ENCODE peak calls at places on chromosomes 5 and 9, in ten cellular contexts. One of them, this sample, is unnamed.

GRCh38 chr5:36607114-36607561 is 732 bp downstream of the SLC1A3 start:
- DNase-seq in EH: peak; percentile 51
- DNase-seq in B cell: no peak
- DNase-seq in endothelial cell: peak; percentile 35
- DNase-seq in stimulated activated CD4-positive, alpha-beta T cell treated with anti-CD3 and anti-CD28 coated beads, Interleukin-1b, Interleukin-23, amount 100 ng/mL, for 24 hours: no peak
- DNase-seq in Peyer's patch: no peak
- DNase-seq in NCI-H1417: peak; percentile 70
- DNase-seq in CD8-positive, alpha-beta memory T cell: no peak
- DNase-seq in activated effector memory CD4-positive, alpha-beta T cell treated with Interleukin-2 at 50 U/mL for 16 hours: no peak
- DNase-seq in iPS-NIHi11: peak; percentile 42
- DNase-seq in this sample: no peak

GRCh38 chr5:16805478-16805877 is 130.6 kb downstream of the MYO10 start:
- DNase-seq in EH: peak; percentile 86
- DNase-seq in B cell: no peak
- DNase-seq in endothelial cell: no peak
- DNase-seq in stimulated activated CD4-positive, alpha-beta T cell treated with anti-CD3 and anti-CD28 coated beads, Interleukin-1b, Interleukin-23, amount 100 ng/mL, for 24 hours: no peak
- DNase-seq in Peyer's patch: no peak
- DNase-seq in NCI-H1417: no peak
- DNase-seq in CD8-positive, alpha-beta memory T cell: no peak
- DNase-seq in activated effector memory CD4-positive, alpha-beta T cell treated with Interleukin-2 at 50 U/mL for 16 hours: no peak
- DNase-seq in iPS-NIHi11: no peak
- DNase-seq in this sample: no peak

GRCh38 chr9:118059520-118060278 is 355.5 kb downstream of the TLR4 start:
- DNase-seq in EH: peak; percentile 29
- DNase-seq in B cell: no peak
- DNase-seq in endothelial cell: peak; percentile 39
- DNase-seq in stimulated activated CD4-positive, alpha-beta T cell treated with anti-CD3 and anti-CD28 coated beads, Interleukin-1b, Interleukin-23, amount 100 ng/mL, for 24 hours: no peak
- DNase-seq in Peyer's patch: no peak
- DNase-seq in NCI-H1417: peak; percentile 21
- DNase-seq in CD8-positive, alpha-beta memory T cell: no peak
- DNase-seq in activated effector memory CD4-positive, alpha-beta T cell treated with Interleukin-2 at 50 U/mL for 16 hours: no peak
- DNase-seq in iPS-NIHi11: peak; percentile 32
- DNase-seq in this sample: no peak

GRCh38 chr5:138488481-138488945 is 23.2 kb downstream of the EGR1 start:
- DNase-seq in EH: peak; percentile 70
- DNase-seq in B cell: no peak
- DNase-seq in endothelial cell: no peak
- DNase-seq in stimulated activated CD4-positive, alpha-beta T cell treated with anti-CD3 and anti-CD28 coated beads, Interleukin-1b, Interleukin-23, amount 100 ng/mL, for 24 hours: no peak
- DNase-seq in Peyer's patch: no peak
- DNase-seq in NCI-H1417: no peak
- DNase-seq in CD8-positive, alpha-beta memory T cell: no peak
- DNase-seq in activated effector memory CD4-positive, alpha-beta T cell treated with Interleukin-2 at 50 U/mL for 16 hours: no peak
- DNase-seq in iPS-NIHi11: no peak
- DNase-seq in this sample: no peak

GRCh38 chr5:42590566-42590965 is 166.1 kb upstream of the CCDC152 start:
- DNase-seq in EH: no peak
- DNase-seq in B cell: no peak
- DNase-seq in endothelial cell: no peak
- DNase-seq in stimulated activated CD4-positive, alpha-beta T cell treated with anti-CD3 and anti-CD28 coated beads, Interleukin-1b, Interleukin-23, amount 100 ng/mL, for 24 hours: no peak
- DNase-seq in Peyer's patch: no peak
- DNase-seq in NCI-H1417: no peak
- DNase-seq in CD8-positive, alpha-beta memory T cell: no peak
- DNase-seq in activated effector memory CD4-positive, alpha-beta T cell treated with Interleukin-2 at 50 U/mL for 16 hours: no peak
- DNase-seq in iPS-NIHi11: no peak
- DNase-seq in this sample: no peak

GRCh38 chr9:92759990-92760893 is 4.4 kb downstream of the BICD2 start:
- DNase-seq in EH: no peak
- DNase-seq in B cell: no peak
- DNase-seq in endothelial cell: no peak
- DNase-seq in stimulated activated CD4-positive, alpha-beta T cell treated with anti-CD3 and anti-CD28 coated beads, Interleukin-1b, Interleukin-23, amount 100 ng/mL, for 24 hours: no peak
- DNase-seq in Peyer's patch: no peak
- DNase-seq in NCI-H1417: no peak
- DNase-seq in CD8-positive, alpha-beta memory T cell: no peak
- DNase-seq in activated effector memory CD4-positive, alpha-beta T cell treated with Interleukin-2 at 50 U/mL for 16 hours: no peak
- DNase-seq in iPS-NIHi11: no peak
- DNase-seq in this sample: no peak

GRCh38 chr9:130034570-130034969 is 8.4 kb downstream of the FNBP1 start:
- DNase-seq in EH: peak; percentile 75
- DNase-seq in B cell: no peak
- DNase-seq in endothelial cell: no peak
- DNase-seq in stimulated activated CD4-positive, alpha-beta T cell treated with anti-CD3 and anti-CD28 coated beads, Interleukin-1b, Interleukin-23, amount 100 ng/mL, for 24 hours: no peak
- DNase-seq in Peyer's patch: no peak
- DNase-seq in NCI-H1417: no peak
- DNase-seq in CD8-positive, alpha-beta memory T cell: no peak
- DNase-seq in activated effector memory CD4-positive, alpha-beta T cell treated with Interleukin-2 at 50 U/mL for 16 hours: no peak
- DNase-seq in iPS-NIHi11: no peak
- DNase-seq in this sample: no peak

GRCh38 chr5:105508519-105508918 is 1945.9 kb upstream of the NUDT12 start:
- DNase-seq in EH: no peak
- DNase-seq in B cell: no peak
- DNase-seq in endothelial cell: no peak
- DNase-seq in stimulated activated CD4-positive, alpha-beta T cell treated with anti-CD3 and anti-CD28 coated beads, Interleukin-1b, Interleukin-23, amount 100 ng/mL, for 24 hours: no peak
- DNase-seq in Peyer's patch: no peak
- DNase-seq in NCI-H1417: no peak
- DNase-seq in CD8-positive, alpha-beta memory T cell: no peak
- DNase-seq in activated effector memory CD4-positive, alpha-beta T cell treated with Interleukin-2 at 50 U/mL for 16 hours: no peak
- DNase-seq in iPS-NIHi11: no peak
- DNase-seq in this sample: no peak

GRCh38 chr5:17805426-17805825 is 171.2 kb downstream of the TAF11L14 start:
- DNase-seq in EH: no peak
- DNase-seq in B cell: no peak
- DNase-seq in endothelial cell: no peak
- DNase-seq in stimulated activated CD4-positive, alpha-beta T cell treated with anti-CD3 and anti-CD28 coated beads, Interleukin-1b, Interleukin-23, amount 100 ng/mL, for 24 hours: no peak
- DNase-seq in Peyer's patch: no peak
- DNase-seq in NCI-H1417: no peak
- DNase-seq in CD8-positive, alpha-beta memory T cell: no peak
- DNase-seq in activated effector memory CD4-positive, alpha-beta T cell treated with Interleukin-2 at 50 U/mL for 16 hours: no peak
- DNase-seq in iPS-NIHi11: no peak
- DNase-seq in this sample: no peak

GRCh38 chr9:21752003-21752402 is 50.4 kb upstream of the MTAP start:
- DNase-seq in EH: no peak
- DNase-seq in B cell: no peak
- DNase-seq in endothelial cell: no peak
- DNase-seq in stimulated activated CD4-positive, alpha-beta T cell treated with anti-CD3 and anti-CD28 coated beads, Interleukin-1b, Interleukin-23, amount 100 ng/mL, for 24 hours: no peak
- DNase-seq in Peyer's patch: no peak
- DNase-seq in NCI-H1417: no peak
- DNase-seq in CD8-positive, alpha-beta memory T cell: no peak
- DNase-seq in activated effector memory CD4-positive, alpha-beta T cell treated with Interleukin-2 at 50 U/mL for 16 hours: no peak
- DNase-seq in iPS-NIHi11: peak; percentile 34
- DNase-seq in this sample: no peak

GRCh38 chr5:65213921-65214525 is 267.7 kb downstream of the ADAMTS6 start:
- DNase-seq in EH: peak; percentile 47
- DNase-seq in B cell: no peak
- DNase-seq in endothelial cell: peak; percentile 19
- DNase-seq in stimulated activated CD4-positive, alpha-beta T cell treated with anti-CD3 and anti-CD28 coated beads, Interleukin-1b, Interleukin-23, amount 100 ng/mL, for 24 hours: no peak
- DNase-seq in Peyer's patch: no peak
- DNase-seq in NCI-H1417: peak; percentile 7
- DNase-seq in CD8-positive, alpha-beta memory T cell: no peak
- DNase-seq in activated effector memory CD4-positive, alpha-beta T cell treated with Interleukin-2 at 50 U/mL for 16 hours: no peak
- DNase-seq in iPS-NIHi11: peak; percentile 55
- DNase-seq in this sample: no peak

GRCh38 chr9:128163027-128163515 is 3.0 kb downstream of the BBLN start:
- DNase-seq in EH: no peak
- DNase-seq in B cell: no peak
- DNase-seq in endothelial cell: no peak
- DNase-seq in stimulated activated CD4-positive, alpha-beta T cell treated with anti-CD3 and anti-CD28 coated beads, Interleukin-1b, Interleukin-23, amount 100 ng/mL, for 24 hours: no peak
- DNase-seq in Peyer's patch: no peak
- DNase-seq in NCI-H1417: no peak
- DNase-seq in CD8-positive, alpha-beta memory T cell: no peak
- DNase-seq in activated effector memory CD4-positive, alpha-beta T cell treated with Interleukin-2 at 50 U/mL for 16 hours: no peak
- DNase-seq in iPS-NIHi11: no peak
- DNase-seq in this sample: no peak

GRCh38 chr9:6855860-6856259 is 98.1 kb downstream of the KDM4C start:
- DNase-seq in EH: no peak
- DNase-seq in B cell: no peak
- DNase-seq in endothelial cell: no peak
- DNase-seq in stimulated activated CD4-positive, alpha-beta T cell treated with anti-CD3 and anti-CD28 coated beads, Interleukin-1b, Interleukin-23, amount 100 ng/mL, for 24 hours: no peak
- DNase-seq in Peyer's patch: no peak
- DNase-seq in NCI-H1417: no peak
- DNase-seq in CD8-positive, alpha-beta memory T cell: no peak
- DNase-seq in activated effector memory CD4-positive, alpha-beta T cell treated with Interleukin-2 at 50 U/mL for 16 hours: no peak
- DNase-seq in iPS-NIHi11: no peak
- DNase-seq in this sample: no peak

GRCh38 chr9:122606587-122606986 is 8.0 kb upstream of the OR1Q1 start:
- DNase-seq in EH: no peak
- DNase-seq in B cell: no peak
- DNase-seq in endothelial cell: no peak
- DNase-seq in stimulated activated CD4-positive, alpha-beta T cell treated with anti-CD3 and anti-CD28 coated beads, Interleukin-1b, Interleukin-23, amount 100 ng/mL, for 24 hours: no peak
- DNase-seq in Peyer's patch: no peak
- DNase-seq in NCI-H1417: no peak
- DNase-seq in CD8-positive, alpha-beta memory T cell: no peak
- DNase-seq in activated effector memory CD4-positive, alpha-beta T cell treated with Interleukin-2 at 50 U/mL for 16 hours: no peak
- DNase-seq in iPS-NIHi11: no peak
- DNase-seq in this sample: no peak

GRCh38 chr9:87579761-87580626 is 82.3 kb downstream of the DAPK1 start:
- DNase-seq in EH: peak; percentile 50
- DNase-seq in B cell: no peak
- DNase-seq in endothelial cell: no peak
- DNase-seq in stimulated activated CD4-positive, alpha-beta T cell treated with anti-CD3 and anti-CD28 coated beads, Interleukin-1b, Interleukin-23, amount 100 ng/mL, for 24 hours: no peak
- DNase-seq in Peyer's patch: no peak
- DNase-seq in NCI-H1417: no peak
- DNase-seq in CD8-positive, alpha-beta memory T cell: no peak
- DNase-seq in activated effector memory CD4-positive, alpha-beta T cell treated with Interleukin-2 at 50 U/mL for 16 hours: no peak
- DNase-seq in iPS-NIHi11: no peak
- DNase-seq in this sample: no peak

GRCh38 chr9:127899200-127899943 is at the start of gene ST6GALNAC6:
- DNase-seq in EH: peak; percentile 77
- DNase-seq in B cell: peak; percentile 97
- DNase-seq in endothelial cell: peak; percentile 83
- DNase-seq in stimulated activated CD4-positive, alpha-beta T cell treated with anti-CD3 and anti-CD28 coated beads, Interleukin-1b, Interleukin-23, amount 100 ng/mL, for 24 hours: peak; percentile 54
- DNase-seq in Peyer's patch: peak; percentile 78
- DNase-seq in NCI-H1417: peak; percentile 75
- DNase-seq in CD8-positive, alpha-beta memory T cell: peak; percentile 73
- DNase-seq in activated effector memory CD4-positive, alpha-beta T cell treated with Interleukin-2 at 50 U/mL for 16 hours: peak; percentile 59
- DNase-seq in iPS-NIHi11: peak; percentile 93
- DNase-seq in this sample: peak; percentile 74

GRCh38 chr9:4126184-4126865 is 173.5 kb downstream of the GLIS3 start:
- DNase-seq in EH: peak; percentile 85
- DNase-seq in B cell: no peak
- DNase-seq in endothelial cell: no peak
- DNase-seq in stimulated activated CD4-positive, alpha-beta T cell treated with anti-CD3 and anti-CD28 coated beads, Interleukin-1b, Interleukin-23, amount 100 ng/mL, for 24 hours: no peak
- DNase-seq in Peyer's patch: no peak
- DNase-seq in NCI-H1417: peak; percentile 1
- DNase-seq in CD8-positive, alpha-beta memory T cell: no peak
- DNase-seq in activated effector memory CD4-positive, alpha-beta T cell treated with Interleukin-2 at 50 U/mL for 16 hours: no peak
- DNase-seq in iPS-NIHi11: no peak
- DNase-seq in this sample: no peak

GRCh38 chr9:3576358-3576757 is 50.6 kb upstream of the RFX3 start:
- DNase-seq in EH: no peak
- DNase-seq in B cell: no peak
- DNase-seq in endothelial cell: no peak
- DNase-seq in stimulated activated CD4-positive, alpha-beta T cell treated with anti-CD3 and anti-CD28 coated beads, Interleukin-1b, Interleukin-23, amount 100 ng/mL, for 24 hours: no peak
- DNase-seq in Peyer's patch: no peak
- DNase-seq in NCI-H1417: no peak
- DNase-seq in CD8-positive, alpha-beta memory T cell: no peak
- DNase-seq in activated effector memory CD4-positive, alpha-beta T cell treated with Interleukin-2 at 50 U/mL for 16 hours: no peak
- DNase-seq in iPS-NIHi11: no peak
- DNase-seq in this sample: no peak

GRCh38 chr5:34475249-34475966 is 180.7 kb upstream of the RAI14 start:
- DNase-seq in EH: no peak
- DNase-seq in B cell: no peak
- DNase-seq in endothelial cell: no peak
- DNase-seq in stimulated activated CD4-positive, alpha-beta T cell treated with anti-CD3 and anti-CD28 coated beads, Interleukin-1b, Interleukin-23, amount 100 ng/mL, for 24 hours: no peak
- DNase-seq in Peyer's patch: no peak
- DNase-seq in NCI-H1417: no peak
- DNase-seq in CD8-positive, alpha-beta memory T cell: no peak
- DNase-seq in activated effector memory CD4-positive, alpha-beta T cell treated with Interleukin-2 at 50 U/mL for 16 hours: no peak
- DNase-seq in iPS-NIHi11: no peak
- DNase-seq in this sample: no peak

GRCh38 chr5:126488362-126489065 is 65.3 kb downstream of the GRAMD2B start:
- DNase-seq in EH: peak; percentile 38
- DNase-seq in B cell: no peak
- DNase-seq in endothelial cell: no peak
- DNase-seq in stimulated activated CD4-positive, alpha-beta T cell treated with anti-CD3 and anti-CD28 coated beads, Interleukin-1b, Interleukin-23, amount 100 ng/mL, for 24 hours: no peak
- DNase-seq in Peyer's patch: no peak
- DNase-seq in NCI-H1417: peak; percentile 75
- DNase-seq in CD8-positive, alpha-beta memory T cell: no peak
- DNase-seq in activated effector memory CD4-positive, alpha-beta T cell treated with Interleukin-2 at 50 U/mL for 16 hours: no peak
- DNase-seq in iPS-NIHi11: no peak
- DNase-seq in this sample: no peak

GRCh38 chr5:135883441-135883840 is 12.2 kb downstream of the IL9 start:
- DNase-seq in EH: no peak
- DNase-seq in B cell: no peak
- DNase-seq in endothelial cell: peak; percentile 16
- DNase-seq in stimulated activated CD4-positive, alpha-beta T cell treated with anti-CD3 and anti-CD28 coated beads, Interleukin-1b, Interleukin-23, amount 100 ng/mL, for 24 hours: no peak
- DNase-seq in Peyer's patch: no peak
- DNase-seq in NCI-H1417: no peak
- DNase-seq in CD8-positive, alpha-beta memory T cell: no peak
- DNase-seq in activated effector memory CD4-positive, alpha-beta T cell treated with Interleukin-2 at 50 U/mL for 16 hours: no peak
- DNase-seq in iPS-NIHi11: peak; percentile 46
- DNase-seq in this sample: no peak

GRCh38 chr5:139710370-139711066 is 62.4 kb downstream of the CXXC5 start:
- DNase-seq in EH: peak; percentile 80
- DNase-seq in B cell: peak; percentile 94
- DNase-seq in endothelial cell: peak; percentile 64
- DNase-seq in stimulated activated CD4-positive, alpha-beta T cell treated with anti-CD3 and anti-CD28 coated beads, Interleukin-1b, Interleukin-23, amount 100 ng/mL, for 24 hours: no peak
- DNase-seq in Peyer's patch: peak; percentile 60
- DNase-seq in NCI-H1417: peak; percentile 80
- DNase-seq in CD8-positive, alpha-beta memory T cell: peak; percentile 89
- DNase-seq in activated effector memory CD4-positive, alpha-beta T cell treated with Interleukin-2 at 50 U/mL for 16 hours: peak; percentile 20
- DNase-seq in iPS-NIHi11: peak; percentile 74
- DNase-seq in this sample: peak; percentile 63

GRCh38 chr5:89450149-89450538 is 567.2 kb upstream of the MEF2C start:
- DNase-seq in EH: no peak
- DNase-seq in B cell: no peak
- DNase-seq in endothelial cell: no peak
- DNase-seq in stimulated activated CD4-positive, alpha-beta T cell treated with anti-CD3 and anti-CD28 coated beads, Interleukin-1b, Interleukin-23, amount 100 ng/mL, for 24 hours: no peak
- DNase-seq in Peyer's patch: no peak
- DNase-seq in NCI-H1417: peak; percentile 8
- DNase-seq in CD8-positive, alpha-beta memory T cell: no peak
- DNase-seq in activated effector memory CD4-positive, alpha-beta T cell treated with Interleukin-2 at 50 U/mL for 16 hours: no peak
- DNase-seq in iPS-NIHi11: no peak
- DNase-seq in this sample: no peak

GRCh38 chr9:13163946-13164345 is 115.5 kb downstream of the MPDZ start:
- DNase-seq in EH: no peak
- DNase-seq in B cell: no peak
- DNase-seq in endothelial cell: no peak
- DNase-seq in stimulated activated CD4-positive, alpha-beta T cell treated with anti-CD3 and anti-CD28 coated beads, Interleukin-1b, Interleukin-23, amount 100 ng/mL, for 24 hours: no peak
- DNase-seq in Peyer's patch: no peak
- DNase-seq in NCI-H1417: no peak
- DNase-seq in CD8-positive, alpha-beta memory T cell: no peak
- DNase-seq in activated effector memory CD4-positive, alpha-beta T cell treated with Interleukin-2 at 50 U/mL for 16 hours: no peak
- DNase-seq in iPS-NIHi11: no peak
- DNase-seq in this sample: no peak